ENCODE peak calls at places on chromosomes 4 and X, in six cellular contexts. S is naive thymus-derived CD8-positive, alpha-beta T cell; U is Daoy; A is AG10803; H is T-helper 17 cell; N is NCI-H1436. Y is an unnamed sample.

GRCh38 chr4:3483471-3483921 is 20.4 kb downstream of the DOK7 start:
- DNase-seq in U (no peak), S (no peak), N (no peak), A (peak), H (no peak), Y (no peak)

GRCh38 chr4:30924521-30924920 is 204.4 kb downstream of the PCDH7 start:
- DNase-seq in N (no peak), S (no peak), U (no peak), A (no peak), H (no peak), Y (peak)

GRCh38 chr4:122285285-122285684 is 93.5 kb upstream of the ADAD1 start:
- DNase-seq in U (no peak), H (no peak), N (no peak), S (no peak), A (peak), Y (peak)

GRCh38 chr4:6270691-6271121 is 1.1 kb downstream of the WFS1 start:
- DNase-seq in A (peak), N (no peak), H (no peak), S (no peak), U (peak), Y (peak)

GRCh38 chr4:179750374-179750773 is 2308.1 kb upstream of the AGA start:
- DNase-seq in A (no peak), N (no peak), S (no peak), H (no peak), U (peak), Y (no peak)

GRCh38 chr4:85508654-85509053 is 33.7 kb downstream of the ARHGAP24 start:
- DNase-seq in A (no peak), S (no peak), N (no peak), H (no peak), U (no peak), Y (no peak)

GRCh38 chr4:167428172-167428571 is 193.9 kb upstream of the SPOCK3 start:
- DNase-seq in N (no peak), U (no peak), S (no peak), A (no peak), H (no peak), Y (no peak)

GRCh38 chr4:3305610-3306371 is 13.0 kb downstream of the RGS12 start:
- DNase-seq in N (no peak), U (no peak), H (no peak), A (no peak), S (no peak), Y (no peak)

GRCh38 chrX:151393514-151393913 is 3.5 kb upstream of the VMA21 start:
- DNase-seq in U (peak), S (peak), H (peak), A (no peak), N (peak), Y (no peak)

GRCh38 chr4:121358473-121358872 is 22.3 kb downstream of the QRFPR start:
- DNase-seq in S (no peak), U (no peak), H (no peak), A (peak), N (no peak), Y (peak)